ENCODE peak calls at places on chromosomes 1 and 21, in six cellular contexts. N is SK-N-SH, Z is IMR-90, K is K562, R is GM12878, X is HepG2. B is an unnamed sample.

GRCh38 chr21:45494851-45495680 is 47.2 kb downstream of the SLC19A1 start:
- DNase-seq in Z (no peak), N (no peak), K (no peak), X (no peak), R (no peak), B (no peak)

GRCh38 chr1:214044438-214045214 is 56.9 kb downstream of the PROX1 start:
- DNase-seq in N (no peak), K (no peak), Z (no peak), R (no peak), X (peak), B (peak)

GRCh38 chr1:205449750-205450443 is 5.9 kb downstream of the BLACAT1 start:
- DNase-seq in R (no peak), K (peak), Z (peak), X (peak), N (peak), B (peak)

GRCh38 chr1:63486679-63487078 is 36.3 kb downstream of the ITGB3BP start:
- DNase-seq in N (peak), R (no peak), K (no peak), X (no peak), Z (peak), B (no peak)

GRCh38 chr1:166133276-166133841 is 33.4 kb downstream of the FAM78B start:
- DNase-seq in K (peak), Z (no peak), X (no peak), N (no peak), R (no peak), B (no peak)

GRCh38 chr21:36615274-36615964 is 83.5 kb upstream of the SIM2 start:
- DNase-seq in X (peak), N (no peak), Z (no peak), K (no peak), R (no peak), B (peak)

GRCh38 chr1:109425902-109426277 is 358 bp downstream of the PSMA5 start:
- DNase-seq in X (peak), R (no peak), N (no peak), K (no peak), Z (peak), B (peak)

GRCh38 chr1:27521336-27522147 is 31.6 kb upstream of the WASF2 start:
- DNase-seq in N (no peak), Z (no peak), X (no peak), K (no peak), R (no peak), B (no peak)

GRCh38 chr1:230306158-230306557 is 120.0 kb downstream of the PGBD5 start:
- DNase-seq in X (no peak), K (no peak), R (no peak), Z (no peak), N (no peak), B (no peak)

GRCh38 chr1:200242379-200243041 is 167.3 kb downstream of the ZNF281 start:
- DNase-seq in Z (peak), X (no peak), R (no peak), K (no peak), N (no peak), B (no peak)

GRCh38 chr1:26907071-26907922 is 6.5 kb downstream of the NR0B2 start:
- DNase-seq in N (no peak), K (peak), R (no peak), Z (peak), X (peak), B (peak)

GRCh38 chr1:20956272-20956671 is 169.2 kb upstream of the HP1BP3 start:
- DNase-seq in K (no peak), R (no peak), Z (no peak), N (no peak), X (no peak), B (no peak)

GRCh38 chr1:155017021-155017945 is 14.7 kb downstream of the ZBTB7B start:
- DNase-seq in K (peak), X (peak), R (peak), Z (peak), N (peak), B (peak)

GRCh38 chr1:76379506-76379905 is 305.0 kb downstream of the ST6GALNAC3 start:
- DNase-seq in X (no peak), N (no peak), K (no peak), Z (no peak), R (no peak), B (no peak)

GRCh38 chr1:11691302-11691914 is at the start of gene DRAXIN:
- DNase-seq in K (no peak), R (no peak), Z (no peak), X (no peak), N (peak), B (no peak)

GRCh38 chr21:44497641-44498243 is 42.3 kb downstream of the KRTAP10-1 start:
- DNase-seq in Z (no peak), R (no peak), N (no peak), X (no peak), K (no peak), B (no peak)

GRCh38 chr1:41158147-41158875 is 83.8 kb downstream of the SCMH1 start:
- DNase-seq in Z (no peak), X (no peak), R (no peak), N (peak), K (no peak), B (no peak)

GRCh38 chr21:40120944-40121575 is 253.8 kb downstream of the PCP4 start:
- DNase-seq in N (peak), K (peak), X (peak), R (no peak), Z (peak), B (peak)

GRCh38 chr1:153212201-153212600 is 5.2 kb upstream of the PRR9 start:
- DNase-seq in X (no peak), K (no peak), N (no peak), R (no peak), Z (no peak), B (no peak)

GRCh38 chr1:153220606-153221303 is 3.4 kb downstream of the PRR9 start:
- DNase-seq in Z (no peak), R (no peak), N (no peak), K (peak), X (peak), B (no peak)

GRCh38 chr1:153213519-153213918 is 3.9 kb upstream of the PRR9 start:
- DNase-seq in N (no peak), R (no peak), Z (no peak), K (no peak), X (no peak), B (no peak)

GRCh38 chr1:153217744-153218416 is 496 bp downstream of the PRR9 start:
- DNase-seq in X (no peak), N (no peak), K (no peak), R (no peak), Z (no peak), B (no peak)

DNA sequence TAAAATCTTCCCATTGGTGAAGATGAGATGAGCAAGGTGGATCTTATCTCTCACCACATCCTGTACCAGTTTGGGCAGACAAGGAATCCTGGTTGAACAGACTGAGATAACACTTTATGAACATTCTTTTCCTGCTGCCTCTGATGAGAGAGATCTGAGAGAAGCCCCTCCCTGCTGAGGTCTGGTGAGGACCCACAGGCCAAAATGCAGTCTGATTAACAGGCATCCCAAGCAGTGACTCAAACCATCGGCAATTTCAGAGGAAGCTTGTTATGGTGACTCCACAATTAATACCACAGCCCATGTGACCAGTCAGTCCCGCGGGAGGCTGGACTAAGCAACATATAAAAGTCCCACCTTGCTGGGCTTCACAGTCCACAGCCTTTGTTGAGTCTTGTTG is at the start of gene PRR9:
- DNase-seq in Z (no peak), R (no peak), N (no peak), X (no peak), K (no peak), B (no peak)
- TF ChIP-seq CTCF in Z (no peak), R (no peak), N (no peak), X (no peak), K (no peak), B (no peak)

DNA sequence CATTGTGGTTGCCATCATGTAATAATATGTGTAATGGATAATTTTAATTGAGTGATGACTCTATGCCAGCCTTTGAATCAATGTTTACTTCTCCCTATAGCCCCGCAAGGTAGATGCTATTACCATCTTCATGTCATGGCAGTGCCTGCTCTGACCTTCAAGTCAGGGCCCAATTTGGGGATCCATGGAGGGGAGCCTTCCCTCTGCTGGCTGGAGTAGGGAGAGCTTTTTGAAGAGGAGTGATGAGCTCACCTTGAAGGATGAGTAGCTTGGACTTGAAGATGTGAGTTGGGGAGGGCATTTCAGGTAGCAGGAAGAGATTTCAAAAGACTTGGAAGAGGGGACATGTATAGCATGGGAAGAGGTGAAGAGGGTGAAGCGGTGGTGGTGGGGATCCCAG is 189.2 kb downstream of the FOXD2 start:
- DNase-seq in K (no peak), Z (no peak), X (no peak), N (no peak), R (no peak), B (no peak)
- TF ChIP-seq USF2 in K (no peak), Z (no peak), X (no peak), N (no peak), R (no peak), B (no peak)

DNA sequence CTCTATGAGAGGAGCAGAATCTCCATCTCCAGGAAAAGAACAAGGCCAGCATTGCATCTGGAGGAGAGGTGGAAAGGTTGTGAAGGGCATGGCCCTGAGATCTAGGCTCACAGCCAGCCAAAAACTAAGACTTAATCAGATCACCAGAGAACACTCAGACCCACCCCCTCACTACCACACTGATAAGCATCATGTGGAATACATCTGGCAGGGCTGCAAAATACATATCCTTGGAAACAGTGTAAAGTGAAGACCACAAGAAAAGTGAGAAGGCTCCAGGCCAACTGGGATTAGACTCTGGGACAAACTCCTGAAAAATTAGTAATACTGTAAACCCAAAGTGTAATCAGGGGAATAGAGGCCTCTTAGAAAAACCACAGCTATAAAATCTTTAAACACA is 401.3 kb upstream of the RGS18 start:
- DNase-seq in N (peak), R (no peak), X (no peak), K (no peak), Z (peak), B (no peak)
- TF ChIP-seq SMC3 in N (no peak), R (no peak), X (no peak), K (no peak), Z (no peak), B (no peak)

DNA sequence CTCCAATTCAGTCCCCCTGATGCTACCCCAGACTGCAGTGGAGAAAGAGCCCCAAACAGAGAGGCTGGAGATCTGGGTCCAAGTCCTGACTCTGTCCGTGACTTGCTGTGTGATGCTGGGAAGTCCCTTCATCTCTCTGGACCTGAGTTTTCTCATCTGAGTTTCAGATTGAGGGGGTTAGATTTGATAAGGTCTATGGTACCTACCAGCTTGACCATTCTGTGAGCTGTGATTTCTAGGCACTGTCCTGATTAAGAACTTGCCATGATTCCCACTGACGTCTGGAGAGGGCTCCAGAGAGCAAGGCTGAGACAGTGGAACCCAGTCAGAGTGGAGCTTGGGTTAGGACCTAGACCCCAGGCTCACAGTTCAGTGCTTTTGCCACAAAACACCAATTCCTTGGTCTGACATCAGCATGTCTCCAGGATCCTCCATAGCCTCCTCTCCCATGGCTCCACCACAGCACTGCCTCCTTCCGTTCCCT is 43.8 kb upstream of the DMBX1 start:
- DNase-seq in R (no peak), Z (no peak), N (no peak), K (no peak), X (no peak), B (no peak)
- TF ChIP-seq CTCF in R (no peak), Z (no peak), N (no peak), K (peak), X (peak), B (no peak)

GRCh38 chr1:66140072-66140471 is 347.4 kb downstream of the PDE4B start:
- DNase-seq in N (no peak), X (no peak), R (no peak), Z (no peak), K (no peak), B (no peak)

GRCh38 chr1:66138613-66139012 is 345.9 kb downstream of the PDE4B start:
- DNase-seq in Z (no peak), K (no peak), R (no peak), N (no peak), X (no peak), B (no peak)

GRCh38 chr1:66147226-66147625 is 354.5 kb downstream of the PDE4B start:
- DNase-seq in Z (no peak), N (no peak), X (peak), R (no peak), K (no peak), B (peak)

DNA sequence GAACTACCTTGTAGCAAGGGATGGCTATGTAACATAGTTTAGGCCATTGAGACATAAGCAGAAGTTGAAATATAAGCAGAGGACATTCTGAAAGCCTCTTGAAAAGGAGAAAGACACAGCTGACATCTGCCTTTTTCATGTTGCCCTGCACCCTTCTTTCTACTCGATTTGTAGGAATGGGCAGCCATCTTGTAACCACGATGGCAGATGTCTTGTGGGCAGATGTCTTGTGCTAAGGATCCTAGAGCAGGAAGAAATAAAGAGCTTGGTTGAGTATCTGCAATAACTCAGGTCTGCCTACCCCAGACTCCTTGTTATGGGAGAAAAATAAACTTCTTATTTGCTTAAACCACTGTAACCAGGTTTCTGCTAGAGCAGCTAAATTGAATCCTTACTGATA is 351.0 kb downstream of the PDE4B start:
- DNase-seq in K (no peak), Z (no peak), R (no peak), N (no peak), X (no peak), B (no peak)
- TF ChIP-seq USF2 in K (no peak), Z (no peak), R (no peak), N (no peak), X (no peak), B (no peak)

DNA sequence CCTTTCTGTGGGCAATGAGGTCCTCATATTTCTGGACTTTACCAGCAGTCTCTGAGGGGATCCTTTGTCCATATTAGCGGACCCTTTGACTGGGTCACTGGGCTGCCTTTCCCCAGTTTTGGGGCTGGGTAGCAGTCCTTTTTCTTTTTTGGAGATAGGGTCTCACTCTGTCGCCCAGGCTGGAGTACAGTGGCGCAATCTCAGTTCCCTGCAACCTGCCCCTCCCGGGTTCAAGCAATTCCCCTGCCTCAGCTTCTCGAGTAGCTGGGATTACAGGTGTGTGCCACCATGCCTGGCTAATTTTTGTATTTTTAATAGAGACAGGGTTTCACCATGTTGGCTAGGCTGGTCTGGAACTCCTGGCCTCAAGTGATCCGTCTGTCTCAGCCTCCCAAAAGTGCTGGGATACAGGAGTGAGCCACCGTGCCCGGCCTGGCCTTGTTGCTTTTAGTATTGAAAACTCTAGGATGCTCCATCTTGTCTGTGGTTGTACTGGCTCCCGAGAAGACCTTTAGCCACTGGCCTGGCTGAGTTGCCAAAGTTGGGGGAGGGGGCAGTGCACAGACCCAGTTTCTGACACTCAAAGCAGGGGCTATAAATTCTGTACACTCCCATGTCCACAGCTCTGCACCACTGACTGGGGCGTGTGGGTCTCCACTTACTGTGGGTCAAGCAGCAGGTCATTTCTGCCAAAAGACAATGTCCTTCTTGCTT is 33.1 kb downstream of the MAN1C1 start:
- DNase-seq in X (no peak), Z (no peak), N (peak), R (no peak), K (no peak), B (no peak)
- TF ChIP-seq SMC3 in X (no peak), Z (no peak), N (no peak), R (no peak), K (no peak), B (no peak)

DNA sequence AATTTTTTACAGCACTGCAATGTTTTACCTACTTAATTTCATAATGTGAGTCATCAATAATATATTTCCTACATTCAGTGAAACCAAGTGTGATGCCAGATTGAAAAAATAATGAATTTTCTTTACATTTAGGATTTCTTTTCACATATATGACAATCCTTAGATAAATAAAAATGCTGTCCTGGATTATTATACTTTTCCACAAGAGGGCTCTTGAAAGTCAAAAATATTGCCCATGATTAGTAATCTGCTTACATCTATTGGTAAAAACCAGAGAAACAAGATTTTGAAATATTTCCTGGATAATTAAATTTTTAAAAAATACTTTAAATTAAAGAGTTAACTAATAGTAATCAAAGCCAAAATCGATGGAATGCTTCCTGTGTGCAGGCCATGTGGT is 86.8 kb upstream of the PLPPR4 start:
- DNase-seq in K (no peak), X (no peak), R (no peak), Z (no peak), N (no peak), B (no peak)
- TF ChIP-seq CTCF in K (peak), X (no peak), R (no peak), Z (peak), N (peak), B (no peak)